ENCODE peak calls at places on chromosomes 5 and 9, in seven cellular contexts. X is heart right ventricle; R is IMR-90; S is ovary; T is sigmoid colon; E is naive thymus-derived CD4-positive, alpha-beta T cell; Y is Karpas-422. H is an unnamed sample.

GRCh38 chr9:129336601-129337286 is 158.7 kb upstream of the IER5L start:
- DNase-seq in T (no peak), E (peak; percentile 21), Y (peak; percentile 85), S (peak; percentile 66), X (no peak), R (peak; percentile 55), H (peak; percentile 37)

GRCh38 chr5:172187118-172188032 is 649 bp downstream of the STK10 start:
- DNase-seq in E (peak; percentile 85), S (peak; percentile 60), X (peak; percentile 65), Y (peak; percentile 84), R (peak; percentile 80), T (peak; percentile 82), H (peak; percentile 84)

GRCh38 chr5:94670726-94671125 is 52.3 kb downstream of the SLF1 start:
- DNase-seq in R (peak; percentile 10), T (no peak), S (no peak), E (no peak), X (no peak), Y (no peak), H (no peak)

GRCh38 chr9:1100945-1101344 is 50.8 kb downstream of the DMRT2 start:
- DNase-seq in T (no peak), X (peak; percentile 41), E (no peak), S (no peak), R (peak; percentile 16), Y (peak; percentile 51), H (no peak)

GRCh38 chr9:125971895-125972729 is 224.9 kb downstream of the PBX3 start:
- DNase-seq in S (no peak), Y (no peak), E (no peak), R (no peak), X (no peak), T (no peak), H (no peak)

GRCh38 chr5:115398726-115399125 is 102.3 kb upstream of the CCDC112 start:
- DNase-seq in E (no peak), X (no peak), T (no peak), Y (no peak), S (no peak), R (peak; percentile 94), H (no peak)

GRCh38 chr9:72294952-72295351 is 70.1 kb downstream of the ZFAND5 start:
- DNase-seq in X (no peak), Y (no peak), R (no peak), E (no peak), S (no peak), T (no peak), H (no peak)

GRCh38 chr5:21398511-21398910 is 1410.5 kb upstream of the CDH18 start:
- DNase-seq in Y (no peak), X (no peak), S (no peak), T (no peak), E (no peak), R (no peak), H (no peak)

GRCh38 chr5:14109771-14110170 is 33.4 kb upstream of the TRIO start:
- DNase-seq in R (peak; percentile 10), E (no peak), X (no peak), T (no peak), Y (no peak), S (no peak), H (no peak)

GRCh38 chr5:113270081-113270480 is 164.7 kb downstream of the TSSK1B start:
- DNase-seq in S (no peak), Y (no peak), E (no peak), R (no peak), T (no peak), X (no peak), H (no peak)

GRCh38 chr9:29799227-29799626 is 2225.9 kb upstream of the C9orf72 start:
- DNase-seq in S (no peak), X (no peak), R (no peak), E (no peak), Y (no peak), T (no peak), H (no peak)

GRCh38 chr5:1199340-1199648 is 2.1 kb upstream of the SLC6A19 start:
- DNase-seq in T (no peak), E (no peak), X (no peak), Y (no peak), R (no peak), S (no peak), H (no peak)

GRCh38 chr9:92947268-92948031 is at the start of gene FGD3:
- DNase-seq in S (no peak), X (peak; percentile 48), R (no peak), E (no peak), T (no peak), Y (no peak), H (peak; percentile 33)

GRCh38 chr9:93112116-93112863 is 16.3 kb downstream of the CARD19 start:
- DNase-seq in E (no peak), S (peak; percentile 18), X (peak; percentile 15), T (peak; percentile 58), Y (no peak), R (no peak), H (no peak)

GRCh38 chr9:76472925-76473324 is 13.9 kb downstream of the GCNT1 start:
- DNase-seq in E (no peak), Y (peak; percentile 50), S (no peak), T (no peak), R (no peak), X (no peak), H (no peak)

GRCh38 chr9:69342769-69343168 is 17.8 kb downstream of the ENTREP1 start:
- DNase-seq in S (no peak), X (no peak), R (no peak), E (no peak), Y (no peak), T (no peak), H (no peak)
- H3K27me3 ChIP-seq in S (no peaks in the 10 kb centered on the region), X (no peaks in the 10 kb centered on the region), R (peaks cover 5% of the 10 kb centered on the region), E (no peaks in the 10 kb centered on the region), Y (no peaks in the 10 kb centered on the region), T (no peaks in the 10 kb centered on the region), H (no peaks in the 10 kb centered on the region)

DNA sequence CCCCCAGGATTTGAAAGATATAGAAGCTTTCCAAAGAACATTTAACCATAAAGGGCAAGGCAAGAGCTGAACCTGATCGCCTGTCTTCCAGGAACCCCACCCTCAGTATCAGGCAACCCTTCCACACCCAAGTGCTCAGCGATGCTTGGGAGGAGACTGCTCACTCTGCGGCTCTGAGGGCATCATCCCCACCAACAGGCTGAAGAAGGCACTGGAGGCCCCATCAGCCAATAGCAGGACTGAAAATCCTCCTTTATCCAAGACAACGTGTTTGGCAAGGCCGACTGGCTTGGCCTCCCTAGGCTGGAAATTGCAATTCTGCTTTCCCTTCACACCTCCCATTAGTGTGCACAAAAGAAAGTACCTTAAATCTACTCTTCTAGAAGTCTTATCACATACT is 1.4 kb upstream of the PPP2CA start:
- DNase-seq in X (no peak), S (peak; percentile 37), R (peak; percentile 23), Y (no peak), T (peak; percentile 69), E (no peak), H (no peak)
- H3K36me3 ChIP-seq in X (no peaks in the 10 kb centered on the region), S (no peaks in the 10 kb centered on the region), R (no peaks in the 10 kb centered on the region), Y (peaks cover 26% of the 10 kb centered on the region), T (no peaks in the 10 kb centered on the region), E (no peaks in the 10 kb centered on the region), H (no peaks in the 10 kb centered on the region)

DNA sequence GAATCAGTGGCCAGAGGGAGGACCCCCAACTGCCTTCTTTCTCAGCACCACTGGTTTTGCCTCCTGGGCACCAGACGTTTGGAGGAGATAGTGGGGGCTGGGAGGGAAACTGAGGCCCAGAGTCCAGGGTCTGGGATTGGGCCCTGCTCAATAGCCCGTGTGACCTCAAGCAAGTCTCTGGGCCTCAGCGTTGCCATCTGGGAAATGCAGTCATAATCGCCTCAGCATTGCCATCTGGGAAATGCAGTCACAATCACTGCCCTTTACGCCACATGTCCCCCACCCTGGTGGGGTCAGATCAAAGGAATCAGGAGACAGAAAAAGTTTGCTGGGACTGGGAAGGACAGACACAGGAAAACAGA is 1.6 kb downstream of the SH2D3C start:
- DNase-seq in X (no peak), Y (no peak), R (no peak), S (no peak), T (no peak), E (no peak), H (no peak)
- H3K4me3 ChIP-seq in X (peak overlapping the region; percentile 28), Y (no peak overlapping the region), R (no peak overlapping the region), S (no peak overlapping the region), T (peak overlapping the region; percentile 16), E (peak overlapping the region; percentile 97), H (peak overlapping the region; percentile 68)

GRCh38 chr5:129481161-129481560 is 21.1 kb downstream of the ADAMTS19 start:
- DNase-seq in Y (no peak), R (no peak), T (no peak), S (no peak), X (no peak), E (no peak), H (no peak)
- H3K27me3 ChIP-seq in Y (no peaks in the 10 kb centered on the region), R (no peaks in the 10 kb centered on the region), T (no peaks in the 10 kb centered on the region), S (no peaks in the 10 kb centered on the region), X (no peaks in the 10 kb centered on the region), E (no peaks in the 10 kb centered on the region), H (no peaks in the 10 kb centered on the region)

DNA sequence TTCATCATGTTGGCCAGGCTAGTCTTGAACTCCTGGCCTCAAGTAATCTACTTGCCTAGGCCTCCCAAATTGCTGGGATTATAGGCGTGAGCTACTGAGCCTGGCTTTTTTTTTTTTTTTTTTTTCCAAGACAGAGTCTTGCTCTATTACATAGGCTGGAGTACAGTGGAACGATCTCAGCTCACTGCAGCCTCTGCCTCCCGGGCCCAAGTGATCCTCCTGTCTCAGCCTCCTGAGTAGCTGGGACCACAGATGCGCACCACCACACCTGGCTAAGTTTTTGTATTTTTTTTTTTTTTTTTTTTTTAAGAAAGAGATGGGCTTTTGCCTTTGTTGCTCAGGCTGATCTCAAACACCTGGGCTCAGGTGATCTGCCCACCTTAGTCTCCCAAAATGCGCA is 26.2 kb upstream of the GPR21 start:
- DNase-seq in R (no peak), E (no peak), T (no peak), X (no peak), S (no peak), Y (no peak), H (no peak)
- H3K36me3 ChIP-seq in R (peaks cover 8% of the 10 kb centered on the region), E (no peaks in the 10 kb centered on the region), T (peaks cover 18% of the 10 kb centered on the region), X (peaks cover 50% of the 10 kb centered on the region), S (no peaks in the 10 kb centered on the region), Y (peaks cover 57% of the 10 kb centered on the region), H (peaks cover 4% of the 10 kb centered on the region)

H was measured in CD8-positive, alpha-beta memory T cell.